ENCODE peak calls at places on chromosome 15, in four cellular contexts. One of them, this sample, is unnamed.

GRCh38 chr15:46855388-46855787 is 861.9 kb upstream of the SEMA6D start:
- DNase-seq in adrenal gland: no peak
- DNase-seq in NB4: no peak
- DNase-seq in B cell: no peak
- DNase-seq in this sample: no peak

GRCh38 chr15:33515121-33515520 is 204.4 kb downstream of the RYR3 start:
- DNase-seq in adrenal gland: no peak
- DNase-seq in B cell: no peak
- DNase-seq in NB4: no peak
- DNase-seq in this sample: no peak

GRCh38 chr15:61639491-61639890 is 410.4 kb upstream of the RORA start:
- DNase-seq in adrenal gland: no peak
- DNase-seq in B cell: no peak
- DNase-seq in NB4: no peak
- DNase-seq in this sample: no peak

GRCh38 chr15:91973481-91973880 is 120.0 kb downstream of the SLCO3A1 start:
- DNase-seq in NB4: peak
- DNase-seq in B cell: no peak
- DNase-seq in adrenal gland: no peak
- DNase-seq in this sample: no peak

GRCh38 chr15:78276032-78276943 is 11.9 kb downstream of the DNAJA4 start:
- DNase-seq in adrenal gland: no peak
- DNase-seq in NB4: no peak
- DNase-seq in B cell: no peak
- DNase-seq in this sample: no peak

GRCh38 chr15:90402230-90402629 is 14.2 kb downstream of the IQGAP1 start:
- DNase-seq in B cell: no peak
- DNase-seq in adrenal gland: peak
- DNase-seq in NB4: peak
- DNase-seq in this sample: no peak

GRCh38 chr15:80343610-80344009 is 60.6 kb upstream of the ARNT2 start:
- DNase-seq in NB4: no peak
- DNase-seq in adrenal gland: peak
- DNase-seq in B cell: no peak
- DNase-seq in this sample: no peak

GRCh38 chr15:45522179-45522930 is at the start of gene SLC30A4:
- DNase-seq in adrenal gland: peak
- DNase-seq in NB4: peak
- DNase-seq in B cell: peak
- DNase-seq in this sample: peak

GRCh38 chr15:63715818-63716217 is 117.9 kb downstream of the HERC1 start:
- DNase-seq in NB4: no peak
- DNase-seq in B cell: no peak
- DNase-seq in adrenal gland: no peak
- DNase-seq in this sample: no peak

GRCh38 chr15:33547876-33548275 is 237.1 kb downstream of the RYR3 start:
- DNase-seq in B cell: no peak
- DNase-seq in NB4: peak
- DNase-seq in adrenal gland: peak
- DNase-seq in this sample: peak

GRCh38 chr15:51382787-51383186 is 41.3 kb downstream of the GLDN start:
- DNase-seq in NB4: peak
- DNase-seq in B cell: no peak
- DNase-seq in adrenal gland: peak
- DNase-seq in this sample: peak

GRCh38 chr15:65834603-65835282 is 34.5 kb upstream of the RAB11A start:
- DNase-seq in NB4: no peak
- DNase-seq in adrenal gland: no peak
- DNase-seq in B cell: no peak
- DNase-seq in this sample: no peak

GRCh38 chr15:80674245-80674614 is 20.9 kb upstream of the ABHD17C start:
- DNase-seq in adrenal gland: no peak
- DNase-seq in NB4: no peak
- DNase-seq in B cell: no peak
- DNase-seq in this sample: no peak

GRCh38 chr15:76203766-76204557 is 107.3 kb downstream of the ETFA start:
- DNase-seq in B cell: no peak
- DNase-seq in adrenal gland: no peak
- DNase-seq in NB4: no peak
- DNase-seq in this sample: no peak

GRCh38 chr15:69561071-69561784 is 108.6 kb downstream of the RPLP1 start:
- DNase-seq in NB4: no peak
- DNase-seq in B cell: no peak
- DNase-seq in adrenal gland: no peak
- DNase-seq in this sample: no peak

GRCh38 chr15:89395996-89396395 is 61.4 kb upstream of the POLG start:
- DNase-seq in adrenal gland: no peak
- DNase-seq in B cell: no peak
- DNase-seq in NB4: peak
- DNase-seq in this sample: no peak

GRCh38 chr15:87599616-87600015 is 656.9 kb downstream of the NTRK3 start:
- DNase-seq in NB4: no peak
- DNase-seq in B cell: no peak
- DNase-seq in adrenal gland: no peak
- DNase-seq in this sample: no peak

GRCh38 chr15:79282371-79283251 is at the start of gene ANKRD34C:
- DNase-seq in adrenal gland: no peak
- DNase-seq in B cell: no peak
- DNase-seq in NB4: no peak
- DNase-seq in this sample: no peak

GRCh38 chr15:88907111-88907510 is 6.1 kb downstream of the MFGE8 start:
- DNase-seq in B cell: no peak
- DNase-seq in adrenal gland: no peak
- DNase-seq in NB4: no peak
- DNase-seq in this sample: no peak

GRCh38 chr15:68871507-68871906 is 50.8 kb upstream of the ANP32A start:
- DNase-seq in NB4: no peak
- DNase-seq in B cell: no peak
- DNase-seq in adrenal gland: no peak
- DNase-seq in this sample: no peak

GRCh38 chr15:44668925-44669324 is 5.5 kb upstream of the SPG11 start:
- DNase-seq in adrenal gland: no peak
- DNase-seq in B cell: no peak
- DNase-seq in NB4: no peak
- DNase-seq in this sample: peak

GRCh38 chr15:58760385-58761009 is 10.6 kb upstream of the MINDY2 start:
- DNase-seq in NB4: peak
- DNase-seq in adrenal gland: no peak
- DNase-seq in B cell: no peak
- DNase-seq in this sample: no peak

GRCh38 chr15:48803877-48804276 is 7.0 kb downstream of the CEP152 start:
- DNase-seq in adrenal gland: no peak
- DNase-seq in B cell: no peak
- DNase-seq in NB4: no peak
- DNase-seq in this sample: no peak

GRCh38 chr15:26759991-26760390 is 12.9 kb downstream of the GABRB3 start:
- DNase-seq in adrenal gland: no peak
- DNase-seq in B cell: no peak
- DNase-seq in NB4: no peak
- DNase-seq in this sample: no peak

GRCh38 chr15:36734366-36734765 is 154.9 kb downstream of the CDIN1 start:
- DNase-seq in NB4: no peak
- DNase-seq in B cell: no peak
- DNase-seq in adrenal gland: no peak
- DNase-seq in this sample: no peak

GRCh38 chr15:99213187-99213811 is 36.1 kb downstream of the TTC23 start:
- DNase-seq in adrenal gland: peak
- DNase-seq in B cell: peak
- DNase-seq in NB4: peak
- DNase-seq in this sample: peak

GRCh38 chr15:83207622-83208356 is at the start of gene HDGFL3:
- DNase-seq in adrenal gland: peak
- DNase-seq in B cell: no peak
- DNase-seq in NB4: peak
- DNase-seq in this sample: peak

GRCh38 chr15:53072077-53072476 is 281.9 kb upstream of the ONECUT1 start:
- DNase-seq in B cell: no peak
- DNase-seq in NB4: peak
- DNase-seq in adrenal gland: peak
- DNase-seq in this sample: peak

GRCh38 chr15:84749111-84749991 is 959 bp downstream of the ZNF592 start:
- DNase-seq in adrenal gland: peak
- DNase-seq in B cell: peak
- DNase-seq in NB4: peak
- DNase-seq in this sample: peak

GRCh38 chr15:71777216-71777943 is 33.0 kb upstream of the NR2E3 start:
- DNase-seq in B cell: no peak
- DNase-seq in adrenal gland: no peak
- DNase-seq in NB4: no peak
- DNase-seq in this sample: no peak

GRCh38 chr15:39511915-39512260 is 69.0 kb upstream of the THBS1 start:
- DNase-seq in B cell: no peak
- DNase-seq in NB4: no peak
- DNase-seq in adrenal gland: peak
- DNase-seq in this sample: no peak

GRCh38 chr15:65085990-65086679 is 9.6 kb downstream of the KBTBD13 start:
- DNase-seq in B cell: no peak
- DNase-seq in NB4: peak
- DNase-seq in adrenal gland: peak
- DNase-seq in this sample: peak

GRCh38 chr15:57505949-57506391 is 85.7 kb upstream of the MYZAP start:
- DNase-seq in adrenal gland: no peak
- DNase-seq in NB4: no peak
- DNase-seq in B cell: no peak
- DNase-seq in this sample: no peak

GRCh38 chr15:32824777-32825176 is 107.0 kb downstream of the GREM1 start:
- DNase-seq in adrenal gland: no peak
- DNase-seq in B cell: no peak
- DNase-seq in NB4: no peak
- DNase-seq in this sample: no peak

GRCh38 chr15:42408178-42408577 is 48.9 kb downstream of the CAPN3 start:
- DNase-seq in B cell: no peak
- DNase-seq in adrenal gland: no peak
- DNase-seq in NB4: no peak
- DNase-seq in this sample: no peak

GRCh38 chr15:66594344-66594743 is 28.5 kb upstream of the LCTL start:
- DNase-seq in adrenal gland: no peak
- DNase-seq in B cell: no peak
- DNase-seq in NB4: no peak
- DNase-seq in this sample: peak